ENCODE peak calls at places on chromosomes 5 and 9, in eight cellular contexts. E is stimulated activated CD4-positive, alpha-beta T cell treated with anti-CD3 and anti-CD28 coated beads, Interleukin-2, amount 100 ng/mL, for 48 hours; T is A549; Y is RWPE1; D is iris pigment epithelial cell; V is stimulated activated CD8-positive, alpha-beta memory T cell treated with anti-CD3 and anti-CD28 coated beads, Interleukin-4, amount 100 ng/mL, for 1 hour; H is fibroblast of lung; Q is cerebellum. Z is an unnamed sample.

GRCh38 chr5:129120158-129120581 is 25.6 kb downstream of the ISOC1 start:
- DNase-seq in E (no peak), H (no peak), T (no peak), D (no peak), V (no peak), Y (no peak), Q (no peak), Z (no peak)

GRCh38 chr5:178222292-178222691 is 10.3 kb downstream of the PHYKPL start:
- DNase-seq in H (no peak), T (no peak), D (no peak), Y (no peak), Q (no peak), E (no peak), V (no peak), Z (no peak)

GRCh38 chr5:181248277-181248676 is 4.6 kb upstream of the RACK1 start:
- DNase-seq in E (no peak), D (no peak), Q (no peak), Y (no peak), H (no peak), V (no peak), T (no peak), Z (no peak)

GRCh38 chr5:56838409-56839039 is 23.2 kb downstream of the MAP3K1 start:
- DNase-seq in D (peak), E (no peak), V (no peak), T (peak), Q (peak), H (peak), Y (peak), Z (peak)

GRCh38 chr9:21994526-21994995 is at the start of gene CDKN2B-AS1:
- DNase-seq in D (peak), T (no peak), Q (no peak), Y (peak), E (no peak), H (peak), V (no peak), Z (peak)

GRCh38 chr5:106454651-106455415 is 1215.9 kb downstream of the EFNA5 start:
- DNase-seq in E (no peak), H (peak), T (no peak), V (no peak), Q (no peak), Y (peak), D (peak), Z (no peak)

GRCh38 chr9:122085260-122085659 is 7.8 kb downstream of the TTLL11 start:
- DNase-seq in E (no peak), T (no peak), D (no peak), V (no peak), Y (no peak), Q (peak), H (no peak), Z (no peak)

GRCh38 chr9:121725008-121725795 is 73.8 kb downstream of the DAB2IP start:
- DNase-seq in H (peak), T (no peak), Q (peak), D (peak), Y (peak), E (no peak), V (no peak), Z (peak)

GRCh38 chr5:126422994-126423788 is at the start of gene GRAMD2B:
- DNase-seq in Y (peak), E (peak), T (peak), Q (peak), H (peak), V (peak), D (peak), Z (peak)

GRCh38 chr9:98851730-98852462 is 44.4 kb downstream of the GALNT12 start:
- DNase-seq in T (no peak), H (no peak), V (no peak), D (peak), Y (peak), Q (no peak), E (peak), Z (no peak)

GRCh38 chr9:113523421-113524141 is 60.1 kb downstream of the RGS3 start:
- DNase-seq in V (no peak), Q (no peak), Y (no peak), H (no peak), T (no peak), D (no peak), E (peak), Z (no peak)

GRCh38 chr5:1338196-1338490 is 6.8 kb downstream of the CLPTM1L start:
- DNase-seq in Y (no peak), T (no peak), H (no peak), D (no peak), V (no peak), Q (no peak), E (no peak), Z (no peak)

GRCh38 chr5:78065663-78066062 is 228.8 kb downstream of the AP3B1 start:
- DNase-seq in D (no peak), Q (no peak), V (no peak), Y (no peak), T (no peak), H (no peak), E (no peak), Z (no peak)

GRCh38 chr5:35803221-35803651 is 53.5 kb upstream of the IL7R start:
- DNase-seq in V (no peak), E (no peak), T (no peak), Y (no peak), Q (peak), H (peak), D (peak), Z (peak)

GRCh38 chr9:129282308-129283211 is 104.5 kb upstream of the IER5L start:
- DNase-seq in T (no peak), V (no peak), Q (no peak), E (no peak), Y (no peak), H (no peak), D (no peak), Z (no peak)

GRCh38 chr5:82330921-82331320 is 52.8 kb upstream of the RPS23 start:
- DNase-seq in T (no peak), H (peak), Y (no peak), Q (no peak), V (no peak), D (no peak), E (no peak), Z (no peak)

GRCh38 chr9:113675475-113675941 is 200.6 kb upstream of the ZNF618 start:
- DNase-seq in Y (peak), Q (no peak), E (no peak), V (no peak), T (no peak), H (peak), D (peak), Z (peak)

GRCh38 chr5:39355324-39355723 is 9.0 kb downstream of the C9 start:
- DNase-seq in T (no peak), E (no peak), D (peak), Y (no peak), H (no peak), V (no peak), Q (no peak), Z (no peak)

GRCh38 chr5:130874861-130875419 is 290.1 kb downstream of the HINT1 start:
- DNase-seq in Q (no peak), H (no peak), V (no peak), T (no peak), Y (no peak), E (no peak), D (no peak), Z (no peak)

GRCh38 chr5:132788990-132789886 is 12.2 kb upstream of the SEPTIN8 start:
- DNase-seq in Q (peak), Y (no peak), T (no peak), D (no peak), V (no peak), E (no peak), H (no peak), Z (no peak)

GRCh38 chr5:14452685-14453084 is 128.9 kb upstream of the OTULINL start:
- DNase-seq in D (peak), E (no peak), Y (no peak), H (peak), V (no peak), T (no peak), Q (no peak), Z (peak)

GRCh38 chr9:2780846-2781245 is 63.0 kb downstream of the PUM3 start:
- DNase-seq in H (no peak), V (no peak), T (no peak), E (no peak), Y (no peak), D (no peak), Q (no peak), Z (no peak)

GRCh38 chr5:157926953-157927352 is 68.0 kb upstream of the CLINT1 start:
- DNase-seq in E (no peak), Q (no peak), V (no peak), D (no peak), T (no peak), Y (no peak), H (no peak), Z (no peak)

GRCh38 chr9:21357479-21358290 is 7.0 kb upstream of the IFNA6 start:
- DNase-seq in V (no peak), E (no peak), Q (no peak), Y (no peak), T (no peak), H (no peak), D (no peak), Z (no peak)

GRCh38 chr9:120787906-120788305 is 5.3 kb downstream of the FBXW2 start:
- DNase-seq in H (no peak), V (no peak), Y (no peak), E (no peak), T (no peak), D (no peak), Q (no peak), Z (no peak)

GRCh38 chr5:92641031-92641962 is 939.7 kb downstream of the NR2F1-AS1 start:
- DNase-seq in H (peak), V (no peak), T (peak), Q (no peak), Y (peak), D (peak), E (no peak), Z (peak)

GRCh38 chr5:163861670-163862069 is 356.3 kb downstream of the MAT2B start:
- DNase-seq in D (peak), H (no peak), Q (no peak), T (no peak), V (no peak), Y (no peak), E (no peak), Z (no peak)

GRCh38 chr5:151459680-151460079 is 12.3 kb downstream of the SLC36A1 start:
- DNase-seq in Y (no peak), T (no peak), H (no peak), Q (no peak), E (no peak), V (no peak), D (peak), Z (peak)

GRCh38 chr5:99010294-99010693 is 81.5 kb upstream of the CHD1 start:
- DNase-seq in D (no peak), T (no peak), H (no peak), Y (no peak), E (no peak), V (no peak), Q (no peak), Z (no peak)

GRCh38 chr9:4137755-4138154 is 162.1 kb downstream of the GLIS3 start:
- DNase-seq in Q (no peak), V (no peak), Y (peak), T (peak), D (peak), E (no peak), H (peak), Z (peak)

GRCh38 chr5:143495124-143495523 is 91.6 kb upstream of the NR3C1 start:
- DNase-seq in Q (no peak), H (peak), T (peak), D (peak), V (no peak), E (no peak), Y (peak), Z (no peak)

GRCh38 chr5:9927106-9927505 is 297.0 kb upstream of the TAS2R1 start:
- DNase-seq in Q (no peak), V (no peak), Y (no peak), E (no peak), T (no peak), H (no peak), D (peak), Z (peak)